ENCODE peak calls at places on chromosomes 7 and 10, in four cellular contexts. One of them, this sample, is unnamed.

GRCh38 chr10:59830601-59831259 is 75.6 kb downstream of the CCDC6 start:
- DNase-seq in HepG2: peak
- DNase-seq in GM12878: no peak
- DNase-seq in SK-N-SH: peak
- DNase-seq in this sample: peak

GRCh38 chr10:19815478-19816419 is 483 bp upstream of the PLXDC2 start:
- DNase-seq in HepG2: no peak
- DNase-seq in GM12878: no peak
- DNase-seq in SK-N-SH: peak
- DNase-seq in this sample: peak

GRCh38 chr7:42315096-42315495 is 78.1 kb upstream of the GLI3 start:
- DNase-seq in HepG2: no peak
- DNase-seq in GM12878: no peak
- DNase-seq in SK-N-SH: no peak
- DNase-seq in this sample: no peak

GRCh38 chr7:41028591-41028990 is 674.3 kb downstream of the INHBA start:
- DNase-seq in HepG2: no peak
- DNase-seq in GM12878: no peak
- DNase-seq in SK-N-SH: no peak
- DNase-seq in this sample: no peak

GRCh38 chr10:83184641-83185040 is 954.7 kb upstream of the GHITM start:
- DNase-seq in HepG2: no peak
- DNase-seq in GM12878: no peak
- DNase-seq in SK-N-SH: no peak
- DNase-seq in this sample: no peak

GRCh38 chr7:150897502-150898474 is 45.5 kb downstream of the AOC1 start:
- DNase-seq in HepG2: no peak
- DNase-seq in GM12878: no peak
- DNase-seq in SK-N-SH: no peak
- DNase-seq in this sample: no peak

GRCh38 chr10:126191192-126191591 is 197.1 kb downstream of the ADAM12 start:
- DNase-seq in HepG2: no peak
- DNase-seq in GM12878: no peak
- DNase-seq in SK-N-SH: no peak
- DNase-seq in this sample: no peak

GRCh38 chr7:134636008-134636449 is 10.6 kb upstream of the BPGM start:
- DNase-seq in HepG2: no peak
- DNase-seq in GM12878: peak
- DNase-seq in SK-N-SH: no peak
- DNase-seq in this sample: no peak

GRCh38 chr7:27375958-27376357 is 133.4 kb downstream of the EVX1 start:
- DNase-seq in HepG2: no peak
- DNase-seq in GM12878: no peak
- DNase-seq in SK-N-SH: no peak
- DNase-seq in this sample: no peak

GRCh38 chr7:158263110-158263963 is 324.3 kb downstream of the PTPRN2 start:
- DNase-seq in HepG2: peak
- DNase-seq in GM12878: no peak
- DNase-seq in SK-N-SH: no peak
- DNase-seq in this sample: no peak

GRCh38 chr10:76015245-76015644 is 583.8 kb downstream of the LRMDA start:
- DNase-seq in HepG2: no peak
- DNase-seq in GM12878: no peak
- DNase-seq in SK-N-SH: no peak
- DNase-seq in this sample: no peak

GRCh38 chr7:156203923-156204322 is 391.7 kb upstream of the SHH start:
- DNase-seq in HepG2: no peak
- DNase-seq in GM12878: no peak
- DNase-seq in SK-N-SH: no peak
- DNase-seq in this sample: no peak

GRCh38 chr7:71135663-71136062 is 3.7 kb downstream of the GALNT17 start:
- DNase-seq in HepG2: no peak
- DNase-seq in GM12878: no peak
- DNase-seq in SK-N-SH: no peak
- DNase-seq in this sample: no peak

GRCh38 chr10:69838853-69839252 is 37.1 kb downstream of the COL13A1 start:
- DNase-seq in HepG2: no peak
- DNase-seq in GM12878: no peak
- DNase-seq in SK-N-SH: no peak
- DNase-seq in this sample: no peak
- TF ChIP-seq USF2 in HepG2: no peak
- TF ChIP-seq USF2 in GM12878: no peak
- TF ChIP-seq USF2 in SK-N-SH: no peak
- TF ChIP-seq USF2 in this sample: no peak

GRCh38 chr7:79610905-79611304 is 157.4 kb upstream of the MAGI2 start:
- DNase-seq in HepG2: no peak
- DNase-seq in GM12878: no peak
- DNase-seq in SK-N-SH: peak
- DNase-seq in this sample: no peak

GRCh38 chr7:79608005-79608404 is 154.5 kb upstream of the MAGI2 start:
- DNase-seq in HepG2: peak
- DNase-seq in GM12878: no peak
- DNase-seq in SK-N-SH: no peak
- DNase-seq in this sample: no peak

GRCh38 chr7:79612027-79612426 is 158.6 kb upstream of the MAGI2 start:
- DNase-seq in HepG2: no peak
- DNase-seq in GM12878: no peak
- DNase-seq in SK-N-SH: no peak
- DNase-seq in this sample: no peak

GRCh38 chr7:79612903-79613302 is 159.4 kb upstream of the MAGI2 start:
- DNase-seq in HepG2: no peak
- DNase-seq in GM12878: no peak
- DNase-seq in SK-N-SH: no peak
- DNase-seq in this sample: no peak

GRCh38 chr7:79610301-79610700 is 156.8 kb upstream of the MAGI2 start:
- DNase-seq in HepG2: no peak
- DNase-seq in GM12878: no peak
- DNase-seq in SK-N-SH: peak
- DNase-seq in this sample: no peak
- TF ChIP-seq PBX3 in HepG2: no peak
- TF ChIP-seq PBX3 in GM12878: no peak
- TF ChIP-seq PBX3 in SK-N-SH: no peak
- TF ChIP-seq PBX3 in this sample: no peak

DNA sequence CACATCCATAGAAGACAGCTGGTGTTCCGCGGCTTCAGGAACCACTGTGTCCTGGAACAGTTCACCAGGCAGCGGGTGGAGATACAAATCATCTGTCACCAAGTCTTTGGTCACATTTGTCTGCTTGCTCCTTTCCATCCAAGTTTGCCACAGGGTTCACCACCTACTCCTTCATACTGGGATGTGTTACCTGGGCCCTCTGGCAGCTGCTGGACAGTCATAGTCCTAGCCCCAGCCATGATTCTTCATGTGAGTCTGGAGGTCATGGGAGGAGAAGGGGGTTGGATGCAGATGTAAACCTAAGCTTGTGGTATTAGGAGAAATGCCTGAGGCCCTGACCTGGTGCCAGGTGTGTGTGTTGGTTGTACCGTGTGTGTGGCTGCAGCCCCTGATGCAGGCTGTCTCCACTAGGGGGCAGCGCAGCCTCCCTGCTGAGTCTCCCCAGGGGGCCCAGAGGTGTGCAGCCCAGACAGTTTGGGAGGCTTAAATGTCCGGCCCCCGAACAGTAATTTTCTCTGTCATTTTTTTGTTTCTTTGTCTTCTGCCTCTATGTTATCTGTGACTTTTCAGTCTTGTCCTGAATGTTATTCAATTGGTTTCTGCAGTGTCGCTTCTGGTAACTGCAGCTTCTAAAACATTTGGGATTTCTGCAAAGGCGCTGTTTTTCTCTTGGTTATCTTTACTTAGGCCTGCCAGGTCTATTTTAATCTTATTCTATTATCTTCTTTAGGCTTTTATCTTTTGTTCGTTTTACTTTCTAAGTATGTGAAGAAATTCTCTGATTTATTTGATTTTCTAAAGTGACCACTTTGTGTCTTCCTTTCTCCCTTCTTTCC is 14.8 kb downstream of the NPS start:
- DNase-seq in HepG2: no peak
- DNase-seq in GM12878: no peak
- DNase-seq in SK-N-SH: peak
- DNase-seq in this sample: peak
- TF ChIP-seq USF2 in HepG2: no peak
- TF ChIP-seq USF2 in GM12878: no peak
- TF ChIP-seq USF2 in SK-N-SH: no peak
- TF ChIP-seq USF2 in this sample: no peak

GRCh38 chr7:44308741-44309270 is 16.6 kb downstream of the CAMK2B start:
- DNase-seq in HepG2: no peak
- DNase-seq in GM12878: no peak
- DNase-seq in SK-N-SH: peak
- DNase-seq in this sample: no peak

GRCh38 chr7:44307905-44308740 is 17.3 kb downstream of the CAMK2B start:
- DNase-seq in HepG2: no peak
- DNase-seq in GM12878: no peak
- DNase-seq in SK-N-SH: peak
- DNase-seq in this sample: no peak

GRCh38 chr7:44307301-44307900 is 18.0 kb downstream of the CAMK2B start:
- DNase-seq in HepG2: peak
- DNase-seq in GM12878: no peak
- DNase-seq in SK-N-SH: peak
- DNase-seq in this sample: peak

GRCh38 chr7:44310221-44310848 is 15.1 kb downstream of the CAMK2B start:
- DNase-seq in HepG2: no peak
- DNase-seq in GM12878: no peak
- DNase-seq in SK-N-SH: no peak
- DNase-seq in this sample: no peak

DNA sequence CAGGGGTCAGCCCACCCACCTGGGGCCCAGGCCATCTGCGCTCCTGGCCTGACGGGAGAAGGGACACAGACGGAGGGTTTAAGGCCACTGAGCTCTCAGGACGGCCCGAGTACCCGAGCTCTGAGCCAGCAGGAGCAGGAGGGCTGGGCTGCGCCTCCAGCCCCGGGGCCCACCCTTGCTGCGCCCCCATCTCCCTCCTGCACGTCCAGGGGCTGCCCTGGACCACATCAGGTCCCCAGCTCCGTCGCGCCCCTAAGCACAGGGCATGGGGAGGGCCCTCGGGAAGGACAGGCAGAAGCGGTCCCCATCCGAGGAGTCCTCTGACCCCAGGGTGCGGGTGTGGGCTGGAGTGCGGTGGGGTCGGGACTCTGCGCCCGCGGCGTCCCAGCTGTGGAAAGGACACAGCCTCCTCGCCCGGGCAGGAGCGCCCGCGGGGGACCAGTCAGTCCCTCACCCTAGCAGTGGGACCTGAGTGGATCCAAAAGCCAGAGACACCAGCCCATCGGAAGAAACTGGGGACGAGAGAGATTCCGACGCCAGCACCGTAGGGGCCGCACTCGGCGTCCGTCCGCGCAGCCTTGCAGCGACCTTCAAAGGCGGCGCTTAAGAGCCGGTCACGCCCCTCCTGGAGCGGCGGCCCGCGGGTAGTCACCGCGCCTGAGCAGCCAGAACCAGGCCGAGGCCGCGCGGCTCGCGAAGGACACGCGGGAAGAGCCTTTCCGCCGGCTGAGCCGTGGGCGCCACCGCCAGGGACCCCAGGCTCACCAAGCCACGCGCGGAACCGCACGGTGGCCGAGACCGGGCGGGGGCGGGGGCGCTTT is 15.9 kb downstream of the CAMK2B start:
- DNase-seq in HepG2: peak
- DNase-seq in GM12878: no peak
- DNase-seq in SK-N-SH: peak
- DNase-seq in this sample: no peak
- TF ChIP-seq PBX3 in HepG2: no peak
- TF ChIP-seq PBX3 in GM12878: no peak
- TF ChIP-seq PBX3 in SK-N-SH: no peak
- TF ChIP-seq PBX3 in this sample: no peak

This sample was measured in A549.